ENCODE peak calls at places on chromosomes 3 and 15, in six cellular contexts. G, W, Q, X, I and J are unnamed samples.

GRCh38 chr15:62932436-62932835 is 110.1 kb upstream of the TPM1 start:
- DNase-seq in G (no peak), W (no peak), Q (no peak), X (no peak), I (no peak), J (no peak)

GRCh38 chr3:157782236-157782635 is 279.0 kb upstream of the VEPH1 start:
- DNase-seq in G (no peak), W (no peak), Q (no peak), X (no peak), I (no peak), J (no peak)

GRCh38 chr15:44736261-44736765 is at the start of gene TRIM69:
- DNase-seq in G (no peak), W (no peak), Q (no peak), X (no peak), I (no peak), J (no peak)

GRCh38 chr3:45871834-45872233 is 14.5 kb upstream of the CCR9 start:
- DNase-seq in G (no peak), W (no peak), Q (no peak), X (no peak), I (no peak), J (no peak)

GRCh38 chr15:38647683-38648082 is 83.1 kb upstream of the RASGRP1 start:
- DNase-seq in G (no peak), W (no peak), Q (no peak), X (no peak), I (no peak), J (no peak)

GRCh38 chr3:126621171-126621570 is 33.8 kb downstream of the TXNRD3 start:
- DNase-seq in G (no peak), W (no peak), Q (no peak), X (no peak), I (no peak), J (no peak)

GRCh38 chr15:34483644-34484043 is 46.0 kb upstream of the GOLGA8A start:
- DNase-seq in G (no peak), W (no peak), Q (no peak), X (no peak), I (no peak), J (no peak)

GRCh38 chr3:100044369-100044768 is 69.9 kb downstream of the FILIP1L start:
- DNase-seq in G (no peak), W (no peak), Q (no peak), X (no peak), I (no peak), J (peak)

GRCh38 chr3:128285042-128285924 is 132.0 kb downstream of the EEFSEC start:
- DNase-seq in G (no peak), W (no peak), Q (peak), X (no peak), I (no peak), J (no peak)

GRCh38 chr15:57031605-57032004 is 113.2 kb downstream of the TCF12 start:
- DNase-seq in G (no peak), W (no peak), Q (no peak), X (no peak), I (no peak), J (no peak)

GRCh38 chr3:169813757-169814517 is 1.2 kb upstream of the LRRC34 start:
- DNase-seq in G (peak), W (peak), Q (no peak), X (peak), I (no peak), J (peak)

GRCh38 chr3:194572131-194572789 is 61.0 kb downstream of the TMEM44 start:
- DNase-seq in G (no peak), W (no peak), Q (peak), X (no peak), I (peak), J (no peak)